ENCODE peak calls at places on chromosomes 2 and 18, in four cellular contexts. A, B, L and N are unnamed samples.

GRCh38 chr18:37578886-37579513 is 13.4 kb upstream of the CELF4 start:
- DNase-seq in A (peak), B (no peak), L (no peak), N (no peak)

GRCh38 chr2:153509133-153509532 is 30.6 kb upstream of the RPRM start:
- DNase-seq in A (no peak), B (no peak), L (no peak), N (no peak)

GRCh38 chr2:145984541-145984940 is 1464.6 kb upstream of the ZEB2 start:
- DNase-seq in A (peak), B (no peak), L (no peak), N (peak)

GRCh38 chr2:43021791-43022500 is 204.5 kb downstream of the ZFP36L2 start:
- DNase-seq in A (no peak), B (peak), L (no peak), N (no peak)

GRCh38 chr18:79455261-79455660 is 59.5 kb downstream of the NFATC1 start:
- DNase-seq in A (no peak), B (no peak), L (no peak), N (no peak)

GRCh38 chr2:240219208-240219890 is 78.9 kb upstream of the OTOS start:
- DNase-seq in A (no peak), B (no peak), L (no peak), N (no peak)

GRCh38 chr2:106581755-106582430 is 94.7 kb downstream of the CD8B2 start:
- DNase-seq in A (peak), B (peak), L (no peak), N (peak)

GRCh38 chr2:68225119-68225632 is 27.2 kb downstream of the PPP3R1 start:
- DNase-seq in A (peak), B (no peak), L (no peak), N (no peak)

GRCh38 chr2:68870215-68870614 is 982 bp downstream of the BMP10 start:
- DNase-seq in A (peak), B (no peak), L (no peak), N (no peak)

GRCh38 chr2:189178007-189178406 is 1.6 kb downstream of the COL5A2 start:
- DNase-seq in A (peak), B (no peak), L (no peak), N (peak)

GRCh38 chr2:10447300-10448207 is 573 bp downstream of the ODC1 start:
- DNase-seq in A (peak), B (peak), L (no peak), N (no peak)

GRCh38 chr2:24658531-24659202 is 134.5 kb downstream of the PTRHD1 start:
- DNase-seq in A (no peak), B (no peak), L (no peak), N (no peak)

GRCh38 chr18:9454061-9454703 is 21.1 kb upstream of the RALBP1 start:
- DNase-seq in A (peak), B (no peak), L (no peak), N (no peak)

GRCh38 chr2:240797500-240797895 is 22.5 kb downstream of the KIF1A start:
- DNase-seq in A (no peak), B (no peak), L (no peak), N (no peak)

GRCh38 chr2:46439582-46439981 is 39.8 kb upstream of the TMEM247 start:
- DNase-seq in A (no peak), B (no peak), L (no peak), N (no peak)

GRCh38 chr18:49456794-49457193 is 3.7 kb downstream of the DYM start:
- DNase-seq in A (peak), B (no peak), L (no peak), N (no peak)

GRCh38 chr18:11963991-11964484 is 17.3 kb upstream of the IMPA2 start:
- DNase-seq in A (peak), B (no peak), L (no peak), N (no peak)

GRCh38 chr2:211241891-211242290 is 685.5 kb downstream of the CPS1 start:
- DNase-seq in A (no peak), B (no peak), L (no peak), N (no peak)

GRCh38 chr2:103166406-103167324 is 404.8 kb downstream of the TMEM182 start:
- DNase-seq in A (no peak), B (no peak), L (no peak), N (no peak)

GRCh38 chr18:49859006-49859359 is 45.6 kb upstream of the ACAA2 start:
- DNase-seq in A (no peak), B (peak), L (no peak), N (no peak)

GRCh38 chr2:29014331-29014730 is 33.2 kb downstream of the TOGARAM2 start:
- DNase-seq in A (no peak), B (no peak), L (no peak), N (no peak)

GRCh38 chr18:76544511-76545350 is 49.7 kb upstream of the ZNF516 start:
- DNase-seq in A (no peak), B (no peak), L (no peak), N (no peak)

GRCh38 chr18:6938003-6938402 is 179.6 kb downstream of the LAMA1 start:
- DNase-seq in A (no peak), B (no peak), L (no peak), N (no peak)

GRCh38 chr2:96891591-96892333 is 21.9 kb upstream of the SEMA4C start:
- DNase-seq in A (peak), B (no peak), L (no peak), N (no peak)

GRCh38 chr2:202014328-202015034 is 19.2 kb upstream of the FZD7 start:
- DNase-seq in A (peak), B (no peak), L (no peak), N (no peak)

DNA sequence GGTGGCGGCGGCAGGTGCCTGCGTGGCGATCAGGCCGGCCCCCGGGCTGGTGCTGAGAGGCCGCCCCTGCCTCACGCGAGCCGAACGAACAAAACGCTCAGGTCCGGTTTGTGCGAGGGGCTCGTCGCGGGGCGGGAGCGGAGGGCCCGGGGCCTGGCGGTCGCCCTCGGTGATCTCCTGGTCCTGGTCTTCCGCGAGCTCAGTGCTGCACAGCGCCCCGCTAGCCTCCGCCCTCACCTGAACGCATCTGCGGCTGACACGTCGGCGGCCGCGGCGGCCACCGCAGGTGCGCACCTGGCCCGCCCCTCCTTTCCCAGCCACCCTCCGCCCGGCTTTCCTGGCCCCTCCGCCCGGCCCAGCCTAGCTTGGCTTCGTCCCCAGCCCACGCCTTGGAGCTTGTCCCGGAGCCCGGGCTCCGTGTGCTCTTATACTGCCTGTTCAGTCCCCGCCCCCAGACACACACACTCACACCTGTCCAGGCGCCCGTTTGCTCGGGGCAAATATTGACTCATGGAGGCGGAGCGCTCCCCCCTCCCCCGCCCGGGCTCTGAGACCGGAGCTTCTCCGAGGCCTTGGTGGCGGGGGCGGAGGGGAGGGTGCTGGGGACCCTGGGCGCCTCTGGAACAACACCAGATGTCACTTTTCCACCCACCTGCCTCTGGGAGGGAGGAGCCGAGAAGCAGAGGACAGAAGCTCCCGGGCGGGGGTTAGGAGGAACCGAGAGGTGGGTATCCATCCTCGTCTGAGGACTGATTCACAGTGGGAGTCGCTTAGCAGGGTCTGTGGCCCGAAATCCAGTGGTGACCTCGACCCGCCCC is 8.6 kb upstream of the CRYBA2 start:
- DNase-seq in A (no peak), B (peak), L (no peak), N (no peak)
- TF ChIP-seq CTCF in A (no peak), B (no peak), L (no peak), N (no peak)

DNA sequence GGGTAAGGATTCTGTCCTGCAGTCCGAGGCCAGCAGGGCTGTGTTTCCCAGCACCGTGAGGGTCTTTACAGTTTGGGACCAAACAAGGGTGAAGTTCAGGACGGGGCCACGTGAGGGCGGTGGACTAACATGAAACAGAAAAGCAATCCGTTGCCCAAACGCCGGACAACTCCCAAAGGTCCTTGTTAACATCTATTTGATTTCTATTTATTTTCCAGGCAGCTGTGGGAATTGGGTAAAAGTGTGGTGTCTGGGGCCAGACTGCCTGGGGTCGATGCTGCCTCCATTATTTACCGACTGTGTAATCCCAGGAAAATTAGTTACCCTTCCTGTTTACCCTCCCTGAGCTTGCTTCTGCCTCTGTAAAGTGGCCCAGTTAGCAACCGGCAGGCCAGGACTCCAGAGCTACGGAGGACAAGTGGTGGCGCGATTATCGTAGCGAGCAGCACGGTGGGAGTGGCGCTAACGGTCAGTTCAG is 66.3 kb upstream of the TCF7L1 start:
- DNase-seq in A (peak), B (peak), L (peak), N (peak)
- H3K4me3 ChIP-seq in A (peak), B (peak), L (peak), N (no peak)

DNA sequence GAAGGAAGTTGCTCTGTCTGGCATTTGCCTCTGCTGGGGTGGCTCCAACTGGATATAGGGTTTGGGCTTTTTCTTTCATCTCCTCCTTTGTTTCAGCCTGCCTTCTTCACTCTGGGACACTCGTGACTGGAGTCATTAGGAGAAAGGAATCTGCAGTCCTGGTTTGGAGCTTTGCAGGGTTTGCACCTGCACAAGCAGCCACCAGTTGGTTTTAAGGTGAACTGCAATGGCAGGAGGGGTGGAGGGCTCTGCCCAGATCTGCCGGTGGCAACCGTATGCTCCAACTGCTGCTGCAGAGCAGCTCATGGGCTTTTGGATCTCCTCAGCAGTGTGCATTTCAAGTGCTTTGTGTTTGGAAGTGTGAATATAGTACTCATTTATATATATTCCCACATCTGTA is 131.3 kb upstream of the MGAT5 start:
- DNase-seq in A (no peak), B (no peak), L (no peak), N (no peak)
- TF ChIP-seq CTCF in A (no peak), B (no peak), L (no peak), N (no peak)

DNA sequence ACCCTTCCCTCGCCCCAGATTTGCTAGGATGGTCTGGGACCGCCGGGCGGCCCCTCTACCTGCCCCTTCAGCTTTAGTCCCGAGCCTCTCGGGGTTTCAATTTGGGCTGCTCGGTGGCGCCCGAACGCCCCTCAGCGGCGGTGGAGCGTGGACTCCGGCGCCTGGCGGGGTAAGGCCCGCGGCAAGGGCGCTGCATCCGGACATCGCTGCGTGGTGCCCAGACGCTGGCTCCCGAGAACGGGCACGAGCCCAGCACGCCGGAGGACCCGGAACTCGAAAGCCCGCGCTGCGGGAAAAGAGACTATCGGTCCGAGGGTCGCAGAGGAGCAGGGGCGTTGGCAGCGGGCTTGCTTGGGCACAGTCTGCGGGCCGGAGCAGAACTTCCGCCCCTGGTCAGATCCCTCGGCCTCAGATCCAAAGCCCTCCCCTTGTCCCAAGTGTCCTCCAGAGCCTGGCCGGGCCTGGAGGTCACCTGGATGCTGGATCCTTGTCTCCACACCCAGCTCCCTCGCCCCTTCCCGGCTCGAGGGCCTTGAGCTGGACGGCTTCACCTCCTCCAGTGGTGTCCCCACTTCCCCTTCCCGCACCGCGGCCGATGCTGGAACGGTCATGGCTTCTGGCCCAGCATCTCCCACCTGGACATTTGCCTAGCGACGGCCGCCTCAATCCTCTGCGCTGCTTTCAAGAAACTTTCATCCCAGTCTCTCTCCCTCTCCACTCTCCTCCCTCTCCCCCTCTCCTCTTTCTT is 2.9 kb upstream of the OTX1 start:
- DNase-seq in A (no peak), B (peak), L (no peak), N (no peak)
- H3K4me3 ChIP-seq in A (no peak), B (no peak), L (peak), N (peak)

GRCh38 chr18:47149457-47150028 is 757 bp downstream of the HDHD2 start:
- DNase-seq in A (no peak), B (no peak), L (no peak), N (no peak)

GRCh38 chr18:47150824-47151366 is 595 bp upstream of the HDHD2 start:
- DNase-seq in A (no peak), B (peak), L (no peak), N (no peak)

GRCh38 chr18:47151457-47151856 is 1.2 kb upstream of the HDHD2 start:
- DNase-seq in A (no peak), B (no peak), L (no peak), N (no peak)

GRCh38 chr18:47150029-47150823 is at the start of gene HDHD2:
- DNase-seq in A (peak), B (peak), L (peak), N (peak)
- TF ChIP-seq CTCF in A (peak), B (no peak), L (no peak), N (peak)

GRCh38 chr2:174599310-174599941 is 1.8 kb upstream of the WIPF1 start:
- DNase-seq in A (no peak), B (no peak), L (no peak), N (no peak)
- H3K4me3 ChIP-seq in A (no peak), B (no peak), L (no peak), N (no peak)

GRCh38 chr2:149645391-149645790 is 57.8 kb upstream of the MMADHC start:
- DNase-seq in A (peak), B (no peak), L (no peak), N (no peak)
- TF ChIP-seq CTCF in A (peak), B (no peak), L (no peak), N (no peak)

GRCh38 chr18:31738460-31739407 is 21.9 kb downstream of the SLC25A52 start:
- DNase-seq in A (peak), B (no peak), L (no peak), N (no peak)

GRCh38 chr18:31744661-31745060 is 16.0 kb downstream of the SLC25A52 start:
- DNase-seq in A (no peak), B (no peak), L (no peak), N (no peak)

GRCh38 chr18:31740180-31740579 is 20.5 kb downstream of the SLC25A52 start:
- DNase-seq in A (no peak), B (no peak), L (no peak), N (no peak)

GRCh38 chr18:31739651-31740050 is 21.0 kb downstream of the SLC25A52 start:
- DNase-seq in A (no peak), B (no peak), L (no peak), N (no peak)

DNA sequence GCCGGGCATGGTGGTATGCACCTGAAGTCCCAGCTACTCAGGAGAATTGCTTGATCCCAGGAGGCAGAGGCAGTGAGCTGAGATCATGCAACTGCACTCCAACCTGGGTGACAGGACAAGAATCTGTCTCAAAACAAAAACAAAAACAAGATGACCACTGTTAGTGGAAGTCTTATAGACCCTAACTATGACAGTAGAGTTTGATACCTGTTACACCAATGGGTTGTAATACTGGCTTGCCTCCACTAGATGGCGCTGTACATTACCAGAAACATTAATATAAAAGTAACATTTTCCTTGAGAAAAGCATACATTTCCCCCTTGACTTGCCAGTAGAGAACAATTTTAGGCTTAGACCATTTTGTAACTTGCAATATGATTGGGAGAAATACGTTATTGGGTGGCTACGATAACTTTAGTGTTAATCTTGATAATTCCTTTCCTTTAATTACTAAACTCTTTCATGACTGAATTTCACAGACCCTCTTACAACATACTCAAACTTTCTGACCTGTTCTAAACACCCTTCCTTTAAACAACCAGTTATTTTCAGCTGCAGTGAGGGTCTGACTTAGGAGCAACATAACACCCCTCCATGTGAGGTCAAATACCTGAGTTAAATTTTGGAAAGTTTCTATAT is 19.5 kb downstream of the SLC25A52 start:
- DNase-seq in A (peak), B (no peak), L (peak), N (peak)
- H3K4me3 ChIP-seq in A (no peak), B (no peak), L (no peak), N (no peak)